ENCODE peak calls at places on chromosomes 12 and 14, in five cellular contexts. Q, J, G, N and K are unnamed samples.

GRCh38 chr14:53943751-53944083 is 12.9 kb downstream of the BMP4 start:
- DNase-seq in G (no peak), N (no peak), J (no peak), Q (no peak), K (no peak)

GRCh38 chr14:50846171-50846880 is 15.4 kb upstream of the NIN start:
- DNase-seq in N (no peak), G (peak), Q (no peak), J (no peak), K (no peak)

GRCh38 chr12:46384451-46385301 is 12.1 kb upstream of the SLC38A2 start:
- DNase-seq in Q (no peak), N (no peak), J (no peak), G (no peak), K (no peak)

GRCh38 chr12:47867496-47867941 is 37.3 kb downstream of the VDR start:
- DNase-seq in G (peak), Q (no peak), J (no peak), N (no peak), K (no peak)

GRCh38 chr12:4610481-4610880 is 38.4 kb downstream of the AKAP3 start:
- DNase-seq in N (no peak), J (no peak), G (no peak), Q (no peak), K (peak)

GRCh38 chr14:100033347-100034052 is 31.7 kb upstream of the EVL start:
- DNase-seq in N (no peak), G (no peak), Q (no peak), J (no peak), K (no peak)

GRCh38 chr14:43665570-43666267 is 841.4 kb downstream of the FSCB start:
- DNase-seq in N (no peak), Q (no peak), J (no peak), G (no peak), K (no peak)

GRCh38 chr12:79692249-79692619 is 1.5 kb upstream of the PAWR start:
- DNase-seq in Q (no peak), G (no peak), J (no peak), N (no peak), K (no peak)

GRCh38 chr14:103725739-103726395 is 10.3 kb downstream of the ZFYVE21 start:
- DNase-seq in J (no peak), G (no peak), N (no peak), Q (no peak), K (no peak)

GRCh38 chr12:11650697-11651281 is 1.3 kb downstream of the ETV6 start:
- DNase-seq in J (peak), N (peak), Q (no peak), G (no peak), K (peak)

GRCh38 chr12:29783773-29784666 is at the start of gene TMTC1:
- DNase-seq in Q (no peak), G (peak), N (peak), J (peak), K (peak)